ENCODE peak calls at places on chromosomes 16 and 17, in four cellular contexts. A, X, M and Z are unnamed samples.

GRCh38 chr17:59753522-59754467 is 46.3 kb downstream of the VMP1 start:
- DNase-seq in M (peak), X (peak), A (no peak), Z (no peak)

GRCh38 chr17:30321314-30321713 is 12.5 kb downstream of the TMIGD1 start:
- DNase-seq in A (no peak), M (no peak), X (no peak), Z (no peak)

GRCh38 chr17:40548982-40549680 is 16.1 kb downstream of the CCR7 start:
- DNase-seq in X (no peak), A (peak), M (no peak), Z (no peak)

GRCh38 chr16:86272744-86273143 is 237.6 kb upstream of the FOXF1 start:
- DNase-seq in X (no peak), M (no peak), A (no peak), Z (no peak)

GRCh38 chr17:36938566-36939058 is 1.3 kb downstream of the LHX1 start:
- DNase-seq in M (no peak), X (no peak), A (peak), Z (no peak)

GRCh38 chr16:70331091-70331490 is 15.6 kb upstream of the DDX19A start:
- DNase-seq in M (no peak), X (no peak), A (no peak), Z (no peak)

GRCh38 chr17:42146911-42147607 is 7.7 kb downstream of the RAB5C start:
- DNase-seq in A (no peak), M (no peak), X (no peak), Z (no peak)

GRCh38 chr16:73068546-73069401 is 20.8 kb upstream of the ZFHX3 start:
- DNase-seq in A (peak), X (peak), M (no peak), Z (no peak)

GRCh38 chr16:84751947-84752346 is 52.1 kb downstream of the USP10 start:
- DNase-seq in M (peak), X (no peak), A (no peak), Z (no peak)

DNA sequence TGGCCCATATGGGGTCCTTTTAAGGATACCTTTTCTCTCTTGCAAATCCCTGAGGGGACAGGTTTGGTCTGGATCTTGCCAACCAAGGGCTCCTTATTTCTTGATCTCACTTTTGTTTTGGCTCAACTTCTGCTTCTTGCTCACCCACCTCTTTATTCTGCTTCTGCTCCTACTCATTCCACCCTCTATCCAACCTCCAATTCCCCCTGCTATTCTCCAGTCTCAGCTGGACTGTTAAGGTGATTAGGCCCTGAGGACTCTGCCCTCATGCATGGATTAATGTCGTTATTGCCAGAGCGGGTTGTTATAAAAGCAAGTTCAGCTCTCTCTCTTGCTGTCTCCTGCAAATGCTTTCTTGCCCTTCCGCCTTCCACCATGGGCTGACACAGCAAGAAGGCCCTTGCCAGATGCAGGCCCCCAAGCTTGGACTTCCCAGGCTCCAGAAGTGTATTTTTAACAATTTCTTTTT is 29.7 kb downstream of the LAT start:
- DNase-seq in X (no peak), M (no peak), A (no peak), Z (no peak)
- TF ChIP-seq CTCF in X (no peak), M (no peak), A (no peak), Z (no peak)

GRCh38 chr17:7213895-7214299 is 5.7 kb downstream of the DLG4 start:
- DNase-seq in M (peak), X (peak), A (peak), Z (peak)
- TF ChIP-seq CTCF in M (peak), X (peak), A (peak), Z (peak)

DNA sequence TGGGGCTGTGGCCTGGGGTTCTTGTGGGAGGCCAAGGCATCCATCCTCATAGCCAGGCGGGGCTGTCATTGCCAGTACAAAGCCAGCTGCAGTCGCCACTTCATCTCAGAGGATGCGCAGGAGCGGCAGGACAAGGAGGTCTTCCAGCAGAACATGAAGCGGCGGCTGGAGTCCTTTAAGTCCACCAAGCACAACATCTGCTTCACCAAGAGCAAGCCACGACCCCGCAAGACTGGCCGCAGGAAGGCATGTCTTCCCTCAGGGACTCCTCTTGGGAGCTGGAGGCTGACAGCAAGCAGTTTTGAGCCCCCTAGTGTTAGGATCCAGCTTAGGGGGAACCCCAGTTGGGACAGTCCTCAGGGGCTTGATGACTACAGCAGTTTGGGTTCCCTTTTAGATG is 15.1 kb upstream of the PLEKHG4 start:
- DNase-seq in M (no peak), A (no peak), X (no peak), Z (no peak)
- TF ChIP-seq CTCF in M (peak), A (no peak), X (peak), Z (no peak)

GRCh38 chr17:17738901-17739300 is 57.6 kb downstream of the RAI1 start:
- DNase-seq in A (no peak), M (no peak), X (no peak), Z (no peak)
- TF ChIP-seq CTCF in A (no peak), M (no peak), X (no peak), Z (no peak)

DNA sequence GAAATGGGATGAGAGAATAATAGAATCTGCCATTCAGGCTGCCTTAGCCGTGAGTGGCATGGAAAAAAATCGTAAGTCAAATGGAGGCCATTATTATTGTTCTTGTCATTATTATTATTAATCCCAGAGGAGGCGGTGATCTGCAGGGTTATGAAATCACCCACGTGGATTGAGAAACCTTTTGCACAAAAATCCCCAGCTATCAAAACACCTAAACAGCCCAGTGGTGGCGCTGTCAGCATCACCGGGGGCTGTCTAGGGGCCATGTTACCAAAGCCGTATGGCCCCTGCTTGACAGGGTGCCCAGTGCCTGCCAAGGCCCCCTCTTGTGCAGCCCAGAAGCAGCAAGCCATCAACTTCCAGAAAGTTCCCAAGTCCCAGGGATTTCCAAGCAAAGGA is 25.2 kb downstream of the CNGB1 start:
- DNase-seq in A (no peak), X (no peak), M (no peak), Z (no peak)
- TF ChIP-seq CTCF in A (no peak), X (peak), M (no peak), Z (no peak)

GRCh38 chr16:47129755-47130435 is 13.8 kb downstream of the NETO2 start:
- DNase-seq in X (no peak), M (no peak), A (no peak), Z (no peak)

GRCh38 chr16:47134550-47134949 is 9.2 kb downstream of the NETO2 start:
- DNase-seq in X (no peak), A (no peak), M (no peak), Z (no peak)

GRCh38 chr16:47136101-47136820 is 7.5 kb downstream of the NETO2 start:
- DNase-seq in M (no peak), A (no peak), X (no peak), Z (no peak)

GRCh38 chr16:47132310-47132709 is 11.4 kb downstream of the NETO2 start:
- DNase-seq in M (no peak), X (peak), A (no peak), Z (no peak)
- TF ChIP-seq CTCF in M (no peak), X (no peak), A (no peak), Z (no peak)